ENCODE peak calls at places on chromosomes 2 and 18, in five cellular contexts. One of them, this sample, is unnamed.

GRCh38 chr18:80033181-80034067 is 810 bp upstream of the RBFA start:
- DNase-seq in neural crest cell: peak; percentile 55
- DNase-seq in GM10248: no peak
- DNase-seq in frontal cortex: no peak
- DNase-seq in mesothelial cell of epicardium: no peak
- DNase-seq in this sample: no peak

GRCh38 chr18:22385718-22386117 is 32.0 kb downstream of the CTAGE1 start:
- DNase-seq in GM10248: no peak
- DNase-seq in neural crest cell: no peak
- DNase-seq in frontal cortex: no peak
- DNase-seq in mesothelial cell of epicardium: no peak
- DNase-seq in this sample: peak; percentile 82

GRCh38 chr2:171081649-171082111 is 79.0 kb downstream of the TLK1 start:
- DNase-seq in frontal cortex: no peak
- DNase-seq in GM10248: no peak
- DNase-seq in neural crest cell: no peak
- DNase-seq in mesothelial cell of epicardium: no peak
- DNase-seq in this sample: no peak

GRCh38 chr2:235511187-235511661 is 17.4 kb downstream of the AGAP1 start:
- DNase-seq in neural crest cell: no peak
- DNase-seq in GM10248: no peak
- DNase-seq in mesothelial cell of epicardium: no peak
- DNase-seq in frontal cortex: no peak
- DNase-seq in this sample: peak; percentile 79

GRCh38 chr2:105711394-105711793 is 33.3 kb upstream of the NCK2 start:
- DNase-seq in mesothelial cell of epicardium: no peak
- DNase-seq in neural crest cell: no peak
- DNase-seq in frontal cortex: no peak
- DNase-seq in GM10248: no peak
- DNase-seq in this sample: no peak

GRCh38 chr2:134718956-134719814 is at the start of gene TMEM163:
- DNase-seq in GM10248: peak; percentile 55
- DNase-seq in mesothelial cell of epicardium: no peak
- DNase-seq in frontal cortex: peak; percentile 53
- DNase-seq in neural crest cell: peak; percentile 20
- DNase-seq in this sample: no peak

GRCh38 chr2:28429636-28430376 is 37.1 kb downstream of the FOSL2 start:
- DNase-seq in mesothelial cell of epicardium: no peak
- DNase-seq in frontal cortex: no peak
- DNase-seq in neural crest cell: no peak
- DNase-seq in GM10248: no peak
- DNase-seq in this sample: no peak

GRCh38 chr2:169363027-169363569 is 764 bp upstream of the LRP2 start:
- DNase-seq in neural crest cell: peak; percentile 26
- DNase-seq in mesothelial cell of epicardium: no peak
- DNase-seq in GM10248: peak; percentile 13
- DNase-seq in frontal cortex: no peak
- DNase-seq in this sample: no peak

GRCh38 chr18:63158676-63159291 is 160.8 kb downstream of the BCL2 start:
- DNase-seq in frontal cortex: no peak
- DNase-seq in mesothelial cell of epicardium: no peak
- DNase-seq in GM10248: no peak
- DNase-seq in neural crest cell: no peak
- DNase-seq in this sample: no peak

GRCh38 chr2:126886201-126886905 is 12.3 kb upstream of the TEX51 start:
- DNase-seq in frontal cortex: peak; percentile 55
- DNase-seq in neural crest cell: peak; percentile 65
- DNase-seq in mesothelial cell of epicardium: peak; percentile 83
- DNase-seq in GM10248: peak; percentile 85
- DNase-seq in this sample: peak; percentile 33

GRCh38 chr2:55146266-55146665 is 85.8 kb downstream of the CLHC1 start:
- DNase-seq in frontal cortex: no peak
- DNase-seq in mesothelial cell of epicardium: no peak
- DNase-seq in GM10248: no peak
- DNase-seq in neural crest cell: no peak
- DNase-seq in this sample: no peak

GRCh38 chr18:2139676-2140075 is 431.6 kb downstream of the METTL4 start:
- DNase-seq in frontal cortex: no peak
- DNase-seq in mesothelial cell of epicardium: no peak
- DNase-seq in neural crest cell: no peak
- DNase-seq in GM10248: no peak
- DNase-seq in this sample: peak; percentile 67

GRCh38 chr2:26555246-26556133 is 77.6 kb upstream of the OTOF start:
- DNase-seq in frontal cortex: no peak
- DNase-seq in GM10248: no peak
- DNase-seq in mesothelial cell of epicardium: no peak
- DNase-seq in neural crest cell: no peak
- DNase-seq in this sample: peak; percentile 20

GRCh38 chr2:233025706-233026105 is 6.8 kb upstream of the NEU2 start:
- DNase-seq in GM10248: no peak
- DNase-seq in neural crest cell: no peak
- DNase-seq in frontal cortex: no peak
- DNase-seq in mesothelial cell of epicardium: no peak
- DNase-seq in this sample: peak; percentile 20

GRCh38 chr18:6251084-6251483 is 163.6 kb downstream of the L3MBTL4 start:
- DNase-seq in GM10248: no peak
- DNase-seq in neural crest cell: no peak
- DNase-seq in frontal cortex: no peak
- DNase-seq in mesothelial cell of epicardium: no peak
- DNase-seq in this sample: no peak

GRCh38 chr2:241496904-241497877 is 11.2 kb downstream of the STK25 start:
- DNase-seq in frontal cortex: no peak
- DNase-seq in mesothelial cell of epicardium: no peak
- DNase-seq in GM10248: no peak
- DNase-seq in neural crest cell: no peak
- DNase-seq in this sample: no peak

GRCh38 chr2:206063635-206064034 is 22.3 kb downstream of the INO80D start:
- DNase-seq in neural crest cell: no peak
- DNase-seq in frontal cortex: no peak
- DNase-seq in mesothelial cell of epicardium: no peak
- DNase-seq in GM10248: no peak
- DNase-seq in this sample: no peak

GRCh38 chr2:28617502-28618184 is 121.8 kb downstream of the PLB1 start:
- DNase-seq in mesothelial cell of epicardium: no peak
- DNase-seq in GM10248: no peak
- DNase-seq in neural crest cell: no peak
- DNase-seq in frontal cortex: no peak
- DNase-seq in this sample: no peak

GRCh38 chr2:157152362-157152761 is 105.1 kb upstream of the GALNT5 start:
- DNase-seq in GM10248: no peak
- DNase-seq in neural crest cell: no peak
- DNase-seq in mesothelial cell of epicardium: no peak
- DNase-seq in frontal cortex: no peak
- DNase-seq in this sample: no peak

GRCh38 chr2:150400849-150401248 is 86.6 kb downstream of the RND3 start:
- DNase-seq in frontal cortex: no peak
- DNase-seq in mesothelial cell of epicardium: no peak
- DNase-seq in GM10248: no peak
- DNase-seq in neural crest cell: no peak
- DNase-seq in this sample: no peak

GRCh38 chr2:172849519-172850217 is 114.0 kb downstream of the RAPGEF4 start:
- DNase-seq in neural crest cell: no peak
- DNase-seq in frontal cortex: no peak
- DNase-seq in mesothelial cell of epicardium: no peak
- DNase-seq in GM10248: no peak
- DNase-seq in this sample: no peak

GRCh38 chr2:1051075-1051474 is 100.4 kb downstream of the SNTG2 start:
- DNase-seq in frontal cortex: no peak
- DNase-seq in mesothelial cell of epicardium: no peak
- DNase-seq in neural crest cell: no peak
- DNase-seq in GM10248: no peak
- DNase-seq in this sample: peak; percentile 20

GRCh38 chr2:215773728-215774127 is 239.6 kb downstream of the MREG start:
- DNase-seq in GM10248: no peak
- DNase-seq in frontal cortex: no peak
- DNase-seq in mesothelial cell of epicardium: no peak
- DNase-seq in neural crest cell: no peak
- DNase-seq in this sample: peak; percentile 99

GRCh38 chr2:174951746-174952145 is 53.4 kb downstream of the CHN1 start:
- DNase-seq in GM10248: no peak
- DNase-seq in neural crest cell: no peak
- DNase-seq in frontal cortex: no peak
- DNase-seq in mesothelial cell of epicardium: no peak
- DNase-seq in this sample: peak; percentile 93

GRCh38 chr2:17543848-17544645 is 3.6 kb downstream of the VSNL1 start:
- DNase-seq in neural crest cell: no peak
- DNase-seq in GM10248: no peak
- DNase-seq in frontal cortex: no peak
- DNase-seq in mesothelial cell of epicardium: no peak
- DNase-seq in this sample: peak; percentile 9

GRCh38 chr2:182445566-182445965 is 18.7 kb upstream of the PDE1A start:
- DNase-seq in frontal cortex: no peak
- DNase-seq in neural crest cell: no peak
- DNase-seq in GM10248: no peak
- DNase-seq in mesothelial cell of epicardium: no peak
- DNase-seq in this sample: peak; percentile 55

GRCh38 chr2:224584768-224585204 is 377 bp downstream of the CUL3 start:
- DNase-seq in GM10248: peak; percentile 64
- DNase-seq in neural crest cell: peak; percentile 36
- DNase-seq in mesothelial cell of epicardium: no peak
- DNase-seq in frontal cortex: peak; percentile 58
- DNase-seq in this sample: peak; percentile 64

GRCh38 chr2:234492687-234493086 is 4.2 kb downstream of the ARL4C start:
- DNase-seq in mesothelial cell of epicardium: no peak
- DNase-seq in neural crest cell: no peak
- DNase-seq in GM10248: no peak
- DNase-seq in frontal cortex: no peak
- DNase-seq in this sample: no peak

GRCh38 chr2:11450791-11451190 is 15.2 kb downstream of the E2F6 start:
- DNase-seq in mesothelial cell of epicardium: no peak
- DNase-seq in neural crest cell: no peak
- DNase-seq in GM10248: no peak
- DNase-seq in frontal cortex: no peak
- DNase-seq in this sample: no peak

GRCh38 chr18:68662779-68663178 is 52.1 kb downstream of the TMX3 start:
- DNase-seq in GM10248: no peak
- DNase-seq in frontal cortex: no peak
- DNase-seq in mesothelial cell of epicardium: no peak
- DNase-seq in neural crest cell: no peak
- DNase-seq in this sample: peak; percentile 71

GRCh38 chr2:237927135-237927534 is 39.7 kb upstream of the UBE2F start:
- DNase-seq in mesothelial cell of epicardium: no peak
- DNase-seq in GM10248: no peak
- DNase-seq in neural crest cell: no peak
- DNase-seq in frontal cortex: no peak
- DNase-seq in this sample: no peak